ENCODE peak calls at places on chromosomes 6 and 20, in ten cellular contexts. J, H, N, E, X, M, A, S, U and K are unnamed samples.

GRCh38 chr6:159691133-159691962 is 1.7 kb downstream of the SOD2 start:
- DNase-seq in J (no peak), H (peak; percentile 60), N (no peak), E (peak; percentile 61), X (no peak), M (peak; percentile 53), A (peak; percentile 68), S (no peak), U (peak; percentile 53), K (no peak)

GRCh38 chr20:33291830-33292355 is 8.9 kb downstream of the BPIFB1 start:
- DNase-seq in J (no peak), H (peak; percentile 67), N (peak; percentile 76), E (no peak), X (peak; percentile 36), M (peak; percentile 51), A (no peak), S (no peak), U (peak; percentile 45), K (peak; percentile 73)

GRCh38 chr6:140346461-140346860 is 972.0 kb upstream of the CITED2 start:
- DNase-seq in J (no peak), H (no peak), N (no peak), E (no peak), X (no peak), M (no peak), A (peak; percentile 53), S (no peak), U (no peak), K (no peak)

GRCh38 chr20:728022-728944 is 40.0 kb downstream of the SLC52A3 start:
- DNase-seq in J (peak; percentile 45), H (peak; percentile 38), N (peak; percentile 93), E (no peak), X (no peak), M (peak; percentile 77), A (peak; percentile 6), S (no peak), U (peak; percentile 2), K (peak; percentile 48)

GRCh38 chr20:8020314-8021079 is 936 bp upstream of the TMX4 start:
- DNase-seq in J (no peak), H (peak; percentile 52), N (no peak), E (no peak), X (no peak), M (no peak), A (no peak), S (no peak), U (peak; percentile 60), K (peak; percentile 60)

GRCh38 chr20:40690836-40691565 is 2.0 kb upstream of the MAFB start:
- DNase-seq in J (no peak), H (no peak), N (no peak), E (no peak), X (no peak), M (no peak), A (no peak), S (no peak), U (no peak), K (no peak)

GRCh38 chr6:166627875-166628849 is 1.1 kb upstream of the RPS6KA2 start:
- DNase-seq in J (peak; percentile 87), H (peak; percentile 63), N (peak; percentile 71), E (peak; percentile 59), X (no peak), M (peak; percentile 22), A (peak; percentile 48), S (no peak), U (no peak), K (peak; percentile 66)

GRCh38 chr20:44967207-44967807 is 995 bp downstream of the STK4 start:
- DNase-seq in J (no peak), H (peak; percentile 60), N (no peak), E (no peak), X (no peak), M (no peak), A (no peak), S (no peak), U (peak; percentile 62), K (peak; percentile 70)

GRCh38 chr6:22830463-22830862 is 261.1 kb downstream of the HDGFL1 start:
- DNase-seq in J (no peak), H (no peak), N (no peak), E (no peak), X (no peak), M (no peak), A (no peak), S (no peak), U (no peak), K (no peak)

GRCh38 chr20:32609993-32610896 is 25.1 kb upstream of the NOL4L start:
- DNase-seq in J (no peak), H (no peak), N (no peak), E (no peak), X (no peak), M (no peak), A (no peak), S (no peak), U (no peak), K (no peak)

GRCh38 chr6:43311681-43312080 is 3.1 kb upstream of the CRIP3 start:
- DNase-seq in J (no peak), H (no peak), N (no peak), E (no peak), X (no peak), M (no peak), A (no peak), S (no peak), U (no peak), K (no peak)